ENCODE peak calls at places on chromosome 5, in five cellular contexts. F is left colon; Q is upper lobe of right lung; N is CD4-positive, alpha-beta T cell; Z is uterus. L is an unnamed sample.

GRCh38 chr5:136080483-136081180 is 51.8 kb downstream of the TGFBI start:
- DNase-seq in Z (peak; percentile 86), F (peak; percentile 87), N (peak; percentile 53), Q (peak; percentile 94), L (peak; percentile 55)

GRCh38 chr5:59158165-59158564 is 575.3 kb downstream of the RAB3C start:
- DNase-seq in Z (no peak), N (no peak), F (no peak), Q (no peak), L (no peak)

GRCh38 chr5:132506094-132506692 is 15.6 kb upstream of the IRF1 start:
- DNase-seq in F (no peak), Z (no peak), N (no peak), Q (no peak), L (no peak)

GRCh38 chr5:110517396-110517795 is 209.1 kb downstream of the TMEM232 start:
- DNase-seq in Z (no peak), F (no peak), Q (no peak), N (no peak), L (no peak)

GRCh38 chr5:141716009-141716408 is 34.0 kb upstream of the ARAP3 start:
- DNase-seq in F (no peak), Q (no peak), N (no peak), Z (no peak), L (no peak)

GRCh38 chr5:124718376-124718775 is 28.1 kb downstream of the ZNF608 start:
- DNase-seq in Z (no peak), N (no peak), F (no peak), Q (no peak), L (peak; percentile 29)

GRCh38 chr5:145158654-145159199 is 676.4 kb downstream of the PRELID2 start:
- DNase-seq in Z (no peak), N (no peak), F (no peak), Q (no peak), L (no peak)

GRCh38 chr5:172453986-172454354 is 355 bp downstream of the SH3PXD2B start:
- DNase-seq in Q (peak; percentile 74), N (no peak), Z (peak; percentile 69), F (no peak), L (no peak)

GRCh38 chr5:101045689-101046088 is 142.6 kb upstream of the ST8SIA4 start:
- DNase-seq in Q (no peak), Z (no peak), N (no peak), F (no peak), L (no peak)

GRCh38 chr5:53030828-53031425 is 41.8 kb downstream of the ITGA2 start:
- DNase-seq in Z (no peak), F (no peak), Q (no peak), N (no peak), L (no peak)

GRCh38 chr5:157533011-157533481 is 42.5 kb downstream of the ADAM19 start:
- DNase-seq in Z (no peak), N (no peak), F (no peak), Q (no peak), L (no peak)

GRCh38 chr5:141149812-141150211 is at the start of gene PCDHB6:
- DNase-seq in Q (no peak), N (no peak), Z (no peak), F (no peak), L (no peak)

GRCh38 chr5:108384741-108385140 is 2.8 kb upstream of the FBXL17 start:
- DNase-seq in F (no peak), N (no peak), Q (no peak), Z (no peak), L (no peak)

GRCh38 chr5:93915142-93915553 is 173.7 kb upstream of the POU5F2 start:
- DNase-seq in N (no peak), F (no peak), Q (no peak), Z (no peak), L (no peak)

GRCh38 chr5:1764606-1764960 is 35.1 kb downstream of the MRPL36 start:
- DNase-seq in N (no peak), F (no peak), Q (peak; percentile 48), Z (no peak), L (no peak)

GRCh38 chr5:2877520-2877919 is 126.0 kb upstream of the IRX2 start:
- DNase-seq in N (no peak), Z (no peak), Q (peak; percentile 3), F (no peak), L (peak; percentile 79)

GRCh38 chr5:16673241-16673998 is 56.6 kb upstream of the RETREG1 start:
- DNase-seq in N (peak; percentile 69), Q (no peak), F (peak; percentile 47), Z (no peak), L (no peak)

GRCh38 chr5:142219146-142219545 is 105.7 kb downstream of the SPRY4 start:
- DNase-seq in N (no peak), F (no peak), Z (no peak), Q (no peak), L (no peak)

GRCh38 chr5:177491429-177491945 is 5.9 kb downstream of the PDLIM7 start:
- DNase-seq in N (no peak), F (no peak), Q (no peak), Z (peak; percentile 52), L (no peak)

GRCh38 chr5:95644351-95645042 is 2.1 kb upstream of the RFESD start:
- DNase-seq in F (peak; percentile 43), Q (no peak), N (peak; percentile 15), Z (peak; percentile 55), L (peak; percentile 11)

GRCh38 chr5:56735845-56736641 is 79.3 kb upstream of the MAP3K1 start:
- DNase-seq in N (no peak), Z (no peak), Q (no peak), F (no peak), L (no peak)

GRCh38 chr5:120955795-120956194 is 491.7 kb downstream of the PRR16 start:
- DNase-seq in N (no peak), Z (no peak), F (no peak), Q (no peak), L (no peak)

GRCh38 chr5:137199201-137199600 is 299.9 kb downstream of the SPOCK1 start:
- DNase-seq in Q (no peak), F (no peak), N (no peak), Z (no peak), L (no peak)

GRCh38 chr5:173498286-173498685 is 118.2 kb downstream of the BOD1 start:
- DNase-seq in F (no peak), N (no peak), Z (no peak), Q (no peak), L (no peak)

GRCh38 chr5:115543931-115544370 is 624 bp downstream of the FEM1C start:
- DNase-seq in F (peak; percentile 50), Z (peak; percentile 49), Q (no peak), N (peak; percentile 35), L (peak; percentile 53)

GRCh38 chr5:125142439-125142838 is 396.0 kb upstream of the ZNF608 start:
- DNase-seq in Z (no peak), F (no peak), N (no peak), Q (no peak), L (no peak)

GRCh38 chr5:115246361-115246991 is 16.2 kb downstream of the PGGT1B start:
- DNase-seq in N (no peak), Z (no peak), F (no peak), Q (no peak), L (no peak)

GRCh38 chr5:43042176-43042625 is 2.1 kb upstream of the ANXA2R start:
- DNase-seq in Z (peak; percentile 64), N (peak; percentile 89), Q (peak; percentile 90), F (peak; percentile 65), L (no peak)

GRCh38 chr5:103425686-103426454 is 136.7 kb downstream of the NUDT12 start:
- DNase-seq in Q (no peak), Z (no peak), F (no peak), N (no peak), L (no peak)

GRCh38 chr5:92864591-92864990 is 716.4 kb downstream of the NR2F1-AS1 start:
- DNase-seq in Z (no peak), Q (no peak), F (no peak), N (no peak), L (no peak)

GRCh38 chr5:100647461-100648230 is 112.5 kb downstream of the FAM174A start:
- DNase-seq in F (peak; percentile 80), Q (peak; percentile 72), N (no peak), Z (peak; percentile 60), L (no peak)

GRCh38 chr5:141477815-141478214 is 2.0 kb downstream of the PCDHGC3 start:
- DNase-seq in Z (no peak), Q (no peak), F (no peak), N (no peak), L (no peak)

L was measured in amygdala.